ENCODE peak calls at places on chromosome 7, in six cellular contexts. P, I, W, G, R and E are unnamed samples.

GRCh38 chr7:131097662-131098376 is 229.9 kb upstream of the MKLN1 start:
- DNase-seq in P (no peak), I (no peak), W (no peak), G (no peak), R (no peak), E (no peak)

GRCh38 chr7:117800406-117800805 is 72.8 kb downstream of the CTTNBP2 start:
- DNase-seq in P (no peak), I (no peak), W (no peak), G (no peak), R (no peak), E (no peak)

GRCh38 chr7:29479606-29480200 is 83.9 kb upstream of the PRR15 start:
- DNase-seq in P (no peak), I (peak; percentile 71), W (no peak), G (no peak), R (no peak), E (no peak)

GRCh38 chr7:27113991-27114866 is 11.7 kb upstream of the HOXA2 start:
- DNase-seq in P (no peak), I (peak; percentile 64), W (peak; percentile 52), G (no peak), R (no peak), E (peak; percentile 54)

GRCh38 chr7:26369519-26370385 is 78.1 kb downstream of the SNX10 start:
- DNase-seq in P (peak; percentile 52), I (peak; percentile 60), W (peak; percentile 65), G (peak; percentile 76), R (peak; percentile 41), E (no peak)

GRCh38 chr7:6536899-6537298 is 14.4 kb downstream of the GRID2IP start:
- DNase-seq in P (no peak), I (no peak), W (peak; percentile 100), G (no peak), R (no peak), E (no peak)

GRCh38 chr7:271266-272107 is 18.5 kb upstream of the FOXL3 start:
- DNase-seq in P (no peak), I (no peak), W (no peak), G (no peak), R (no peak), E (no peak)

GRCh38 chr7:91082038-91082437 is 182.2 kb upstream of the FZD1 start:
- DNase-seq in P (no peak), I (peak; percentile 73), W (no peak), G (no peak), R (no peak), E (no peak)

GRCh38 chr7:134899729-134900128 is 86.6 kb upstream of the AGBL3 start:
- DNase-seq in P (peak; percentile 87), I (no peak), W (no peak), G (no peak), R (peak; percentile 56), E (no peak)

GRCh38 chr7:114823290-114823689 is 98.6 kb upstream of the MDFIC start:
- DNase-seq in P (peak; percentile 78), I (peak; percentile 44), W (no peak), G (no peak), R (no peak), E (no peak)

GRCh38 chr7:30010022-30010421 is 16.5 kb downstream of the FKBP14 start:
- DNase-seq in P (no peak), I (no peak), W (no peak), G (no peak), R (no peak), E (no peak)

GRCh38 chr7:132407764-132408163 is 168.5 kb downstream of the PLXNA4 start:
- DNase-seq in P (no peak), I (peak; percentile 61), W (peak; percentile 54), G (no peak), R (no peak), E (no peak)

GRCh38 chr7:29511337-29511736 is 52.3 kb upstream of the PRR15 start:
- DNase-seq in P (no peak), I (no peak), W (no peak), G (no peak), R (no peak), E (no peak)

GRCh38 chr7:100565133-100565571 is 8.5 kb downstream of the SAP25 start:
- DNase-seq in P (no peak), I (no peak), W (peak; percentile 26), G (no peak), R (no peak), E (no peak)

GRCh38 chr7:151796091-151796870 is 80.6 kb downstream of the PRKAG2 start:
- DNase-seq in P (peak; percentile 86), I (peak; percentile 26), W (no peak), G (no peak), R (no peak), E (no peak)

GRCh38 chr7:126411032-126411820 is 841.5 kb downstream of the GRM8 start:
- DNase-seq in P (no peak), I (no peak), W (no peak), G (no peak), R (no peak), E (no peak)

GRCh38 chr7:151537818-151538561 is 18.3 kb upstream of the RHEB start:
- DNase-seq in P (no peak), I (peak; percentile 51), W (no peak), G (no peak), R (no peak), E (no peak)

GRCh38 chr7:288671-289101 is 1.3 kb upstream of the FOXL3 start:
- DNase-seq in P (no peak), I (no peak), W (no peak), G (no peak), R (no peak), E (no peak)

GRCh38 chr7:151958036-151959010 is 2.1 kb downstream of the GALNTL5 start:
- DNase-seq in P (no peak), I (no peak), W (no peak), G (no peak), R (no peak), E (no peak)

GRCh38 chr7:140635345-140635744 is 5.3 kb downstream of the DENND2A start:
- DNase-seq in P (no peak), I (no peak), W (peak; percentile 84), G (no peak), R (no peak), E (no peak)

GRCh38 chr7:66015440-66016130 is 33.6 kb upstream of the GUSB start:
- DNase-seq in P (no peak), I (no peak), W (no peak), G (no peak), R (no peak), E (no peak)

GRCh38 chr7:142438235-142438922 is 180.5 kb upstream of the PRSS58 start:
- DNase-seq in P (peak; percentile 59), I (peak; percentile 59), W (peak; percentile 61), G (peak; percentile 82), R (peak; percentile 38), E (no peak)

GRCh38 chr7:91020611-91021385 is 243.4 kb upstream of the FZD1 start:
- DNase-seq in P (peak; percentile 62), I (no peak), W (no peak), G (no peak), R (peak; percentile 11), E (no peak)

GRCh38 chr7:46363688-46364087 is 442.6 kb upstream of the IGFBP3 start:
- DNase-seq in P (no peak), I (no peak), W (no peak), G (no peak), R (no peak), E (no peak)
- TF ChIP-seq CTCF in P (peak; percentile 10), I (peak; percentile 16), W (peak; percentile 18), G (no peak), R (peak; percentile 15), E (no peak)

GRCh38 chr7:51316666-51317581 is at the start of gene COBL:
- DNase-seq in P (peak; percentile 16), I (no peak), W (no peak), G (no peak), R (no peak), E (no peak)
- H3K4me3 ChIP-seq in P (peak within 1 kb of the TSS; percentile 59), I (no peak within 1 kb of the TSS), W (no peak within 1 kb of the TSS), G (no peak within 1 kb of the TSS), R (peak within 1 kb of the TSS; percentile 39), E (peak within 1 kb of the TSS; percentile 80)

GRCh38 chr7:22819476-22819875 is 3.2 kb downstream of the TOMM7 start:
- DNase-seq in P (no peak), I (no peak), W (no peak), G (no peak), R (no peak), E (no peak)

GRCh38 chr7:22823142-22823497 is 471 bp upstream of the TOMM7 start:
- DNase-seq in P (no peak), I (no peak), W (no peak), G (no peak), R (no peak), E (no peak)

GRCh38 chr7:22824760-22825159 is 2.1 kb upstream of the TOMM7 start:
- DNase-seq in P (no peak), I (no peak), W (no peak), G (no peak), R (no peak), E (no peak)

GRCh38 chr7:22821702-22822485 is 755 bp downstream of the TOMM7 start:
- DNase-seq in P (peak; percentile 36), I (peak; percentile 36), W (no peak), G (no peak), R (no peak), E (no peak)

DNA sequence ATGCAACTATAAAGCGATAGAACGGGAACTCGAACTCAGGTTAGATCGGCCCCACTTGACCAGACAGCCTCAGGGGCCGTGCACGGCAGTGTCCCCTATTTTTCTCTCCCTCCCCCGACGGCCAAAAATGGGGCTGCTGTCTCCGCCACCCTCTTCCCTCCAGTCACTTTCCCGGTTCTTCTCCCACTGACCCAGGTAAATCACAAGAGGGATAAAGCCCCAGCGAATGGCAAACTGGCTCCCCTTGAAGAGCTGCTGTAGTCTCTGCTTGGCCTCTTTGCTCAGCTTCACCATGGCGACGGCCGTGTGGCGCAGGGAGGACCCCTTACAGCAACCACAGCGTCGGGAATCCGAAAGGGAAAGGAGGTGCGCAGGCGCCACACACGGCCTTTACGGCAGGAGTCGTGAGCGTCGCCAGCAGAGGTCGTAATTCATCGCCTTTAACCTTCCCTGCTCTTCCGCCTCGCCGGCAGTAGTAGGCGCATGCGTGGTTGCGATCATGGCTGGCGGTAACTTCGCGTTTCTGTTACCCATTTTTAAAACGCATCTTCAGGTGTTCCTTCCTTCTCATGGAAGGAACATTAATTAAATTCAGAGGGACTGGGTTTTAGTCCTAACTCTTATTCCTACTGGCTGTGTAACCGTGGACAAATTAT is at the start of gene TOMM7:
- DNase-seq in P (peak; percentile 96), I (peak; percentile 98), W (peak; percentile 96), G (peak; percentile 99), R (peak; percentile 87), E (peak; percentile 91)
- TF ChIP-seq CTCF in P (peak; percentile 46), I (no peak), W (peak; percentile 35), G (no peak), R (no peak), E (no peak)

GRCh38 chr7:105816954-105817615 is 59.3 kb downstream of the ATXN7L1 start:
- DNase-seq in P (no peak), I (no peak), W (no peak), G (no peak), R (no peak), E (no peak)
- H3K4me3 ChIP-seq in P (no peak overlapping the region), I (no peak overlapping the region), W (no peak overlapping the region), G (no peak overlapping the region), R (no peak overlapping the region), E (no peak overlapping the region)